ENCODE peak calls at places on chromosomes 11 and 22, in five cellular contexts. R, W, E, U and Q are unnamed samples.

GRCh38 chr11:67680701-67681472 is 6.5 kb upstream of the ALDH3B2 start:
- DNase-seq in R (no peak), W (no peak), E (no peak), U (no peak), Q (no peak)

GRCh38 chr22:49812838-49813237 is 14.8 kb downstream of the BRD1 start:
- DNase-seq in R (peak), W (no peak), E (no peak), U (no peak), Q (no peak)

GRCh38 chr11:111565111-111565720 is 24.7 kb downstream of the LAYN start:
- DNase-seq in R (peak), W (no peak), E (peak), U (peak), Q (peak)

GRCh38 chr11:124753207-124753606 is 1.2 kb upstream of the VSIG2 start:
- DNase-seq in R (no peak), W (no peak), E (no peak), U (no peak), Q (no peak)

GRCh38 chr11:121801796-121802195 is 314.2 kb downstream of the BLID start:
- DNase-seq in R (no peak), W (no peak), E (no peak), U (no peak), Q (no peak)

GRCh38 chr11:120254788-120255518 is 15.0 kb downstream of the POU2F3 start:
- DNase-seq in R (no peak), W (no peak), E (no peak), U (no peak), Q (no peak)

GRCh38 chr11:66492161-66492865 is 12.1 kb downstream of the DPP3 start:
- DNase-seq in R (no peak), W (no peak), E (no peak), U (no peak), Q (no peak)

GRCh38 chr22:50487290-50488005 is 789 bp downstream of the MIOX start:
- DNase-seq in R (no peak), W (no peak), E (no peak), U (no peak), Q (no peak)

GRCh38 chr11:94525933-94526332 is 13.7 kb downstream of the C11orf97 start:
- DNase-seq in R (peak), W (peak), E (peak), U (no peak), Q (no peak)

GRCh38 chr11:118623291-118623655 is 15.9 kb downstream of the PHLDB1 start:
- DNase-seq in R (peak), W (no peak), E (no peak), U (peak), Q (no peak)

GRCh38 chr11:62880231-62880802 is 379 bp upstream of the SLC3A2 start:
- DNase-seq in R (peak), W (peak), E (no peak), U (no peak), Q (no peak)

GRCh38 chr11:66715346-66716085 is 13.5 kb downstream of the SPTBN2 start:
- DNase-seq in R (no peak), W (no peak), E (no peak), U (no peak), Q (no peak)

GRCh38 chr22:47151490-47151889 is 389.0 kb downstream of the TBC1D22A start:
- DNase-seq in R (peak), W (no peak), E (no peak), U (no peak), Q (no peak)

GRCh38 chr22:32801436-32802290 is at the start of gene TIMP3:
- DNase-seq in R (peak), W (peak), E (peak), U (no peak), Q (no peak)

GRCh38 chr11:115170133-115170815 is 333.9 kb downstream of the CADM1 start:
- DNase-seq in R (peak), W (no peak), E (peak), U (peak), Q (no peak)

GRCh38 chr22:28034760-28035401 is 115.8 kb upstream of the PITPNB start:
- DNase-seq in R (peak), W (no peak), E (peak), U (no peak), Q (no peak)

GRCh38 chr11:70381872-70382842 is 16.2 kb upstream of the CTTN start:
- DNase-seq in R (peak), W (no peak), E (no peak), U (no peak), Q (no peak)

DNA sequence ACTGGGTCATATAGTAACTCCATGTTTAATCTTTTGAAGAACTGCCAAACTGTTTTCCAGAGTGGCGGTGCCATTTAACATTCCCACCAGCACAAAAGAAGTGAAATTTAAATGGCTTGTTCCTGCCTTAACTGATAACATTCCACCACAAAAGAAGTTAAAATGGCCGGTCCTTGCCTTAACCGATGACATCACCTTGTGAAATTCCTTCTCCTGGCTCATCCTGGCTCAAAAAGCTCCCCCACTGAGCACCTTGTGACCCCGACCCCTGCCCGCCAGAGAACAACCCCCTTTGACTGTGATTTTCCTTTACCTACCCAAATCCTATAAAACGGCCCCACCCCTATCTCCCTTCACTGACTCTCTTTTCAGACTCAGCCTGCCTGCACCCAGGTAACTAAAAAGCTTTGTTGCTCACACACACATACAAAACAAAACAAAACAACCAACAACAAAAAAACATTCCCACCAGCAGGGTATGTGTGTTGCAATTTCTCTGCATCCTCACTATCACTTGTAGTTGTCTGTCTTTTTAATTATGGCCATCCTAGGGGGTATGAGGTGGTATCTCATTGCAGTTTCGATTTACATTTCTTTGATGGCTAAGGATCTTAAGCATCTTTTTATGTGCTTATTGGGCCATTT is 109.0 kb downstream of the FAR1 start:
- DNase-seq in R (no peak), W (no peak), E (no peak), U (no peak), Q (no peak)
- H3K4me3 ChIP-seq in R (no peak), W (no peak), E (no peak), U (no peak), Q (no peak)

DNA sequence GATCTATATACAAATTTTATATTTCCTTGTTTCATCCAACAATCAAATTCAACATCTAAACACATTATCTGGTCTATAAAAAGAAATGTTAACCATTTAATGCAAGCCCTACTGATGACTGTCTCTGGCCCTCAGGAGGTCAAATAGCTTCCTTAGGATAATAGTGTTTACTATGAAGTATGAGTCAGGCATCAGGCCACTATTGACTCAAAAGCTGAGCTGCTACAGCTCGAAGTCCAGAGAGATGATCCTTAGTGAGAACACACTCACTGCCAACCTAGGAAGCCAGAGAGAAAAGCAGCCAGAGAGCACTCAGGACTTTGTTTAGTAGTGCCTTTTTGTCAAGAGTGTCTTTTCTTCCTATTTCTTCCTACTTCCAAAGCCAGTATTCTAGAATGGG is 171.8 kb downstream of the SOX6 start:
- DNase-seq in R (peak), W (no peak), E (peak), U (peak), Q (peak)
- H3K4me3 ChIP-seq in R (no peak), W (no peak), E (no peak), U (peak), Q (no peak)

DNA sequence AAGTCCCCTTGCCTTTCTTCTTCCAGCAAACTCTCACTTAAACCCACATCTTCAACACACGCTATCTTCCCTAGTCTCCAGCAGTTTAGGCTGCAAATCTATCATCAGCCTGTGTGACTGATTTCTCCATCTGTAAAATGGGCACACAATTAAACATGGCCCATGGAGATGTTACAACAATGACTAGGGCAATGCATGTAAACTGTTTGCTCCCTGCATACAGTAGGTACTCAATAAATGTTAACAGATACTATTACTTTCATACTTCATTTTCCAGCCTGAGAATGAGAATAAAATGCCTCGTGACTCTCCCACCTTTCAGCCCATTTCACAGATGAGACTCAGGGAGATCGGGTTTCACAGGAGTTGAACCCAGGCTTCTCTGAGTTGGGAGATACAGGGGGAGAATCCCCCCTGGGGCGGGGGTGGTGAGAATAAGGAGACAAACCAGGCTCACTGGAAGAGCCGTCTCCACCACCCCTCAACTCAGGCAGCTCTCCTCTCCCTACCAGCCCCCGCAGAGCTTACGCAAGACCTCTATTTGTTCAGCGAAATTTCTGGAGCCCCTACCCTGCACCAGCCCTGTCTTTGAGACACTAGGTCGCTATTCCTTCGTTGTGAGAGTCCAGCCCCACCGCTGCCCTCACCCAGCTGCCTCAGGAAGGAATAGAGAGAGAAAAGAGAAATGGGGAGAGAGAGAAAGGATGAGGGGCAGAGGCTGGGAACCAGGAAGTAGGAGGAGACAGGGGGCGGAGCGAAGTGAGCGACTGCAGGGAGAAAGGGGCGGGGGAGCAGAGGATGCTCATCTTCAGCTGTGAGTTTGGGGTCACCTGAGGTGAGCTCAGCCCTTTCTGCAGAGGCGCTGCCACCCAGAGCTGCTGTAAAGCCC is 42.1 kb upstream of the KLHL35 start:
- DNase-seq in R (peak), W (no peak), E (peak), U (no peak), Q (no peak)
- H3K4me3 ChIP-seq in R (peak), W (peak), E (no peak), U (no peak), Q (no peak)

GRCh38 chr22:45997077-45997774 is 20.3 kb upstream of the WNT7B start:
- DNase-seq in R (peak), W (no peak), E (peak), U (no peak), Q (no peak)
- H3K4me3 ChIP-seq in R (peak), W (peak), E (no peak), U (peak), Q (no peak)

DNA sequence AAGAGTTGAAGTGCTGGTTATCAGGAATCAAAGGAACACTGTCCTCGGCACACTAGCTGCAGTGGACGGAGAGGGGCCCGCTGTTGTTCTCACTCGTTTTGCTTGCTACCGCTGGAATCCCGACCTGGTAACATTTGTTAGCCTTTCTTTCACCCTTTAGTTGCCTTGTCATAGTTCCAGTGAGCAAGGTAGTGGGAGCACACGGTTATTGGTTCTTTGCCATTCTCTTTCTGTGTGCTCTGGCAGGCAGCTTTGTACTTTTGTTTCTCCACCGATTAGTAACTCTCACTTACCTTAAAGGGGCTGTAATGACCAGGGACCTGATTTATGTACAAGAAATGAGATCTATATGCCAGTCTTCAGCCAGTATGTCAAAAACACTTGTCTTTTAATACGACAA is 1.8 kb downstream of the DEPDC7 start:
- DNase-seq in R (no peak), W (no peak), E (peak), U (peak), Q (no peak)
- H3K4me3 ChIP-seq in R (no peak), W (no peak), E (no peak), U (peak), Q (no peak)